ENCODE peak calls at places on chromosomes 12 and 14, in six cellular contexts. O is NCI-H345, B is Daoy, F is A549, V is RCC 7860, H is EL. R is an unnamed sample.

GRCh38 chr14:103510311-103511021 is 12.2 kb downstream of the CKB start:
- DNase-seq in O (no peak), B (no peak), F (no peak), V (no peak), H (no peak), R (no peak)

GRCh38 chr12:87305481-87305880 is 723.7 kb downstream of the C12orf50 start:
- DNase-seq in O (no peak), B (no peak), F (no peak), V (no peak), H (no peak), R (no peak)

GRCh38 chr12:39764944-39765560 is 145.4 kb upstream of the ABCD2 start:
- DNase-seq in O (peak), B (peak), F (peak), V (peak), H (peak), R (peak)

GRCh38 chr12:52347016-52347415 is 20.3 kb downstream of the KRT85 start:
- DNase-seq in O (no peak), B (no peak), F (no peak), V (no peak), H (no peak), R (no peak)

GRCh38 chr12:51471465-51471864 is 46.8 kb downstream of the SLC4A8 start:
- DNase-seq in O (no peak), B (no peak), F (no peak), V (no peak), H (no peak), R (no peak)

GRCh38 chr12:69884386-69884785 is 59.4 kb downstream of the MYRFL start:
- DNase-seq in O (peak), B (no peak), F (no peak), V (peak), H (no peak), R (peak)

GRCh38 chr14:71713061-71713850 is 219.0 kb upstream of the RGS6 start:
- DNase-seq in O (no peak), B (no peak), F (no peak), V (no peak), H (peak), R (no peak)

GRCh38 chr14:71776463-71777359 is 155.5 kb upstream of the RGS6 start:
- DNase-seq in O (no peak), B (no peak), F (no peak), V (no peak), H (no peak), R (no peak)

GRCh38 chr12:68613209-68613904 is 2.7 kb downstream of the RAP1B start:
- DNase-seq in O (no peak), B (no peak), F (no peak), V (no peak), H (no peak), R (peak)

GRCh38 chr12:57270966-57271470 is 20.0 kb upstream of the STAC3 start:
- DNase-seq in O (no peak), B (no peak), F (no peak), V (no peak), H (no peak), R (peak)